ENCODE peak calls at places on chromosomes 1 and 21, in six cellular contexts. One of them, this sample, is unnamed.
A peak's percentile ranks its signal among the peaks of the same experiment; 100 is the strongest.

GRCh38 chr1:234980224-234980656 is 148.4 kb downstream of the TOMM20 start:
- ATAC-seq in upper lobe of left lung: no peak
- ATAC-seq in HCT116: peak; percentile 64
- ATAC-seq in K562: no peak
- ATAC-seq in Panc1: peak; percentile 21
- ATAC-seq in GM23338: no peak
- ATAC-seq in this sample: no peak

GRCh38 chr1:61869691-61870109 is 127.4 kb downstream of the PATJ start:
- ATAC-seq in upper lobe of left lung: no peak
- ATAC-seq in HCT116: no peak
- ATAC-seq in K562: no peak
- ATAC-seq in Panc1: no peak
- ATAC-seq in GM23338: no peak
- ATAC-seq in this sample: no peak

GRCh38 chr1:92797297-92797696 is 12.4 kb upstream of the EVI5 start:
- ATAC-seq in upper lobe of left lung: no peak
- ATAC-seq in HCT116: no peak
- ATAC-seq in K562: no peak
- ATAC-seq in Panc1: no peak
- ATAC-seq in GM23338: no peak
- ATAC-seq in this sample: no peak

GRCh38 chr1:200174525-200174924 is 147.0 kb downstream of the NR5A2 start:
- ATAC-seq in upper lobe of left lung: no peak
- ATAC-seq in HCT116: no peak
- ATAC-seq in K562: peak; percentile 47
- ATAC-seq in Panc1: no peak
- ATAC-seq in GM23338: peak; percentile 48
- ATAC-seq in this sample: no peak

GRCh38 chr1:185062710-185063370 is 17.5 kb downstream of the RNF2 start:
- ATAC-seq in upper lobe of left lung: no peak
- ATAC-seq in HCT116: no peak
- ATAC-seq in K562: no peak
- ATAC-seq in Panc1: no peak
- ATAC-seq in GM23338: no peak
- ATAC-seq in this sample: no peak

GRCh38 chr1:51341876-51342496 is 11.6 kb upstream of the TTC39A start:
- ATAC-seq in upper lobe of left lung: no peak
- ATAC-seq in HCT116: peak; percentile 26
- ATAC-seq in K562: peak; percentile 82
- ATAC-seq in Panc1: no peak
- ATAC-seq in GM23338: no peak
- ATAC-seq in this sample: no peak

GRCh38 chr1:243495442-243496172 is 239.8 kb downstream of the SDCCAG8 start:
- ATAC-seq in upper lobe of left lung: peak; percentile 72
- ATAC-seq in HCT116: no peak
- ATAC-seq in K562: no peak
- ATAC-seq in Panc1: no peak
- ATAC-seq in GM23338: no peak
- ATAC-seq in this sample: peak; percentile 70

GRCh38 chr1:3502834-3503524 is 48.5 kb downstream of the ARHGEF16 start:
- ATAC-seq in upper lobe of left lung: no peak
- ATAC-seq in HCT116: no peak
- ATAC-seq in K562: no peak
- ATAC-seq in Panc1: no peak
- ATAC-seq in GM23338: no peak
- ATAC-seq in this sample: no peak

GRCh38 chr1:89681045-89681729 is 48.3 kb downstream of the LRRC8C start:
- ATAC-seq in upper lobe of left lung: no peak
- ATAC-seq in HCT116: no peak
- ATAC-seq in K562: no peak
- ATAC-seq in Panc1: no peak
- ATAC-seq in GM23338: no peak
- ATAC-seq in this sample: no peak

GRCh38 chr1:24830680-24831272 is 85.5 kb downstream of the CLIC4 start:
- ATAC-seq in upper lobe of left lung: peak; percentile 80
- ATAC-seq in HCT116: peak; percentile 84
- ATAC-seq in K562: peak; percentile 86
- ATAC-seq in Panc1: peak; percentile 90
- ATAC-seq in GM23338: peak; percentile 78
- ATAC-seq in this sample: no peak

GRCh38 chr1:151834239-151834638 is 2.6 kb upstream of the RORC start:
- ATAC-seq in upper lobe of left lung: no peak
- ATAC-seq in HCT116: no peak
- ATAC-seq in K562: no peak
- ATAC-seq in Panc1: no peak
- ATAC-seq in GM23338: no peak
- ATAC-seq in this sample: no peak

GRCh38 chr1:90836345-90836679 is 119.2 kb upstream of the BARHL2 start:
- ATAC-seq in upper lobe of left lung: no peak
- ATAC-seq in HCT116: no peak
- ATAC-seq in K562: no peak
- ATAC-seq in Panc1: no peak
- ATAC-seq in GM23338: peak; percentile 3
- ATAC-seq in this sample: no peak

GRCh38 chr1:56183151-56183550 is 396.2 kb downstream of the PLPP3 start:
- ATAC-seq in upper lobe of left lung: no peak
- ATAC-seq in HCT116: no peak
- ATAC-seq in K562: no peak
- ATAC-seq in Panc1: no peak
- ATAC-seq in GM23338: no peak
- ATAC-seq in this sample: no peak

GRCh38 chr1:203037509-203038190 is 11.4 kb downstream of the PPFIA4 start:
- ATAC-seq in upper lobe of left lung: no peak
- ATAC-seq in HCT116: no peak
- ATAC-seq in K562: no peak
- ATAC-seq in Panc1: no peak
- ATAC-seq in GM23338: no peak
- ATAC-seq in this sample: no peak

GRCh38 chr1:110677016-110677415 is 2.3 kb upstream of the KCNA3 start:
- ATAC-seq in upper lobe of left lung: no peak
- ATAC-seq in HCT116: no peak
- ATAC-seq in K562: no peak
- ATAC-seq in Panc1: no peak
- ATAC-seq in GM23338: no peak
- ATAC-seq in this sample: no peak

GRCh38 chr1:51878307-51878615 is 266 bp downstream of the NRDC start:
- ATAC-seq in upper lobe of left lung: no peak
- ATAC-seq in HCT116: peak; percentile 24
- ATAC-seq in K562: peak; percentile 53
- ATAC-seq in Panc1: peak; percentile 49
- ATAC-seq in GM23338: peak; percentile 50
- ATAC-seq in this sample: no peak

GRCh38 chr1:27527223-27527856 is 37.4 kb upstream of the WASF2 start:
- ATAC-seq in upper lobe of left lung: no peak
- ATAC-seq in HCT116: no peak
- ATAC-seq in K562: peak; percentile 31
- ATAC-seq in Panc1: no peak
- ATAC-seq in GM23338: peak; percentile 29
- ATAC-seq in this sample: peak; percentile 7

GRCh38 chr1:117661027-117661426 is 55.2 kb downstream of the TENT5C start:
- ATAC-seq in upper lobe of left lung: no peak
- ATAC-seq in HCT116: no peak
- ATAC-seq in K562: no peak
- ATAC-seq in Panc1: no peak
- ATAC-seq in GM23338: no peak
- ATAC-seq in this sample: no peak

GRCh38 chr1:102296116-102296515 is 299.4 kb upstream of the OLFM3 start:
- ATAC-seq in upper lobe of left lung: no peak
- ATAC-seq in HCT116: no peak
- ATAC-seq in K562: no peak
- ATAC-seq in Panc1: no peak
- ATAC-seq in GM23338: no peak
- ATAC-seq in this sample: no peak

GRCh38 chr1:190391582-190391981 is 86.1 kb downstream of the BRINP3 start:
- ATAC-seq in upper lobe of left lung: no peak
- ATAC-seq in HCT116: no peak
- ATAC-seq in K562: no peak
- ATAC-seq in Panc1: no peak
- ATAC-seq in GM23338: no peak
- ATAC-seq in this sample: no peak
- TF ChIP-seq POLR2AphosphoS5 in upper lobe of left lung: no peak
- TF ChIP-seq POLR2AphosphoS5 in HCT116: no peak
- TF ChIP-seq POLR2AphosphoS5 in K562: no peak
- TF ChIP-seq POLR2AphosphoS5 in Panc1: no peak
- TF ChIP-seq POLR2AphosphoS5 in GM23338: no peak
- TF ChIP-seq POLR2AphosphoS5 in this sample: no peak

DNA sequence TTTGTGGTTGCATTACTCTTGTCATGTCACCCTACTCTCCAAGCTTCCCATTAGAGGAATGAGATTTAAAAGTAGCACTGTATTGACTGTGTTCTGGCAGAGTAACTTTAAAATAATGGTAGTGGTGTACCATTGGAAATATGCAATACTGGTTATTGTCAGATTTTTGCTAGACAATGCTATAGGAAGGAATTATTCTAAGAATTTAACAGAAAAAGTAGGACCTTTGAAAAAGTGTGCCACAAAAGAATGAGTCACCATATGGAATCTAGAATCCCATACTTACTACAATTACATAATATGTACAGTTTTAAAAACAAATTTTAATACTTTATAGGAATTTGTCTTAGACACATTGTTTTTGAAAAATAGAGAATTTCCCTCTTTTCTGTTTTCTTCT is 13.8 kb downstream of the MIER1 start:
- ATAC-seq in upper lobe of left lung: no peak
- ATAC-seq in HCT116: peak; percentile 17
- ATAC-seq in K562: peak; percentile 6
- ATAC-seq in Panc1: no peak
- ATAC-seq in GM23338: no peak
- ATAC-seq in this sample: no peak
- H3K4me1 ChIP-seq in upper lobe of left lung: peaks cover 21% of the 10 kb centered on the region
- H3K4me1 ChIP-seq in HCT116: peaks cover 7% of the 10 kb centered on the region
- H3K4me1 ChIP-seq in K562: peaks cover 19% of the 10 kb centered on the region
- H3K4me1 ChIP-seq in Panc1: peaks cover 32% of the 10 kb centered on the region
- H3K4me1 ChIP-seq in GM23338: peaks cover 24% of the 10 kb centered on the region
- H3K4me1 ChIP-seq in this sample: peaks cover 82% of the 10 kb centered on the region

DNA sequence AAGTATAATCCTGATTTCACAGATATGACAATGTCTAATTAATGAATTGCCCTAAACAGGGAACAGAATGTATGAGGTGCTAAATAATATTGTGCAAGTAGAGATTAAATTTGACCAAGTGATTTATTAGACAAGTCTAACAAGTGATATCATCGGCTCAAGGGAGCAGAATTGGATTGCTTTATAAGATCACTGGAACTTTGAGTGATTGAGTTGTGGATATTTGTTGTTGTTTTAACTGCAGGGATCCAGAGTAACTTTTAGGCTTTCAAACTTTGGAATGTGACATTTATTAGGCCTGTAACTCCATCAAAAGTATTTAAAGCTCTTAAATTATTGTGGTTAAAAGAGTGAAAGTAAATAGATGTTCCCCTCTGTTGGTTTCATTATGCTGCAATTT is 206.5 kb downstream of the HLX start:
- ATAC-seq in upper lobe of left lung: peak; percentile 63
- ATAC-seq in HCT116: no peak
- ATAC-seq in K562: no peak
- ATAC-seq in Panc1: no peak
- ATAC-seq in GM23338: no peak
- ATAC-seq in this sample: peak; percentile 64
- TF ChIP-seq POLR2AphosphoS5 in upper lobe of left lung: no peak
- TF ChIP-seq POLR2AphosphoS5 in HCT116: no peak
- TF ChIP-seq POLR2AphosphoS5 in K562: no peak
- TF ChIP-seq POLR2AphosphoS5 in Panc1: no peak
- TF ChIP-seq POLR2AphosphoS5 in GM23338: no peak
- TF ChIP-seq POLR2AphosphoS5 in this sample: peak; percentile 13

GRCh38 chr21:16954787-16955186 is 558.1 kb upstream of the CXADR start:
- ATAC-seq in upper lobe of left lung: no peak
- ATAC-seq in HCT116: no peak
- ATAC-seq in K562: no peak
- ATAC-seq in Panc1: no peak
- ATAC-seq in GM23338: no peak
- ATAC-seq in this sample: no peak
- H3K4me1 ChIP-seq in upper lobe of left lung: no peaks in the 10 kb centered on the region
- H3K4me1 ChIP-seq in HCT116: no peaks in the 10 kb centered on the region
- H3K4me1 ChIP-seq in K562: no peaks in the 10 kb centered on the region
- H3K4me1 ChIP-seq in Panc1: no peaks in the 10 kb centered on the region
- H3K4me1 ChIP-seq in GM23338: no peaks in the 10 kb centered on the region
- H3K4me1 ChIP-seq in this sample: no peaks in the 10 kb centered on the region

DNA sequence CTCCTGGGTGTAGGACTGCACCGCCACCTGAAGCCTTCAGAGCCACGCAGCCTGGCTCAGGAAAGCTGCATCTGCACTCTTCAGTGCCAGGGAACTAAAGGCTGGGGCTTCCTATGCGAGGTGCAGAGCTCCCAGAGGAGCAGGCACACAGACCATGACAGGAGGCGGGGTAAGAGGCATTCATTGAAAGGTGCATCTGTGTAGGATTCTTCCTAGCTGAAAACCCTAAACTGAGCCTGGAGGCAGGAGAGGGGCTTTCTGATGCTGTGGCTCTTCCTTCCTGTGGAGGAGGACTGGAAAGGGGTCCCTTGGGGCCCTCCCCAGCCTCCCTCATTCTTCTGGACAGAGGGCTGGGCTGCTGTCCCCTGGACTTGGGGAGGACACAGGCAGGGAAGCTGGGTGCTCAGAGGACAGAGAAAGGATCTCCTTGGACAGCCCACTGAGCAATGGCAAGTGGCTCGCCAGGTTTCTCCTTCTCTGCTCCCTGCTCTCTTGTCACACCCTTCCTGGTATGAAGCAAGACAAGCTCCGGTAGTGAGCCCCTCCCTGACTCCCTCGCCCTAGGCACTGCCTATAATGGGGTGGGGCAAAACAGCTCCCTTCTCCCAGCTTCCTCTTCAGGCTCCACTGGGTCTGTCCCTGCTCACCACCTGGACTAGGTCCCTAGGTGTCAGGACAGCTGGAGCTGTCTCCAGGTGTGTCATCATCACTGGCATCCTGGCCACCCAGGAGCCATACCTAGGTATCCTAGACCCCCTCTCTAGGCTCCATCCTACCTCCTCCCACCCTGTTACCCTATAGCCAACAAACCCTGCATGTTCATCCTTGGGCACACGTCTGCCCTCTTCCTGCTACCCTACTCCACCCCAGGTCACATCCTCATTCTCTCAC is 20.0 kb downstream of the S100A6 start:
- ATAC-seq in upper lobe of left lung: peak; percentile 59
- ATAC-seq in HCT116: peak; percentile 85
- ATAC-seq in K562: peak; percentile 93
- ATAC-seq in Panc1: peak; percentile 41
- ATAC-seq in GM23338: peak; percentile 15
- ATAC-seq in this sample: peak; percentile 58
- TF ChIP-seq POLR2AphosphoS5 in upper lobe of left lung: no peak
- TF ChIP-seq POLR2AphosphoS5 in HCT116: peak; percentile 91
- TF ChIP-seq POLR2AphosphoS5 in K562: no peak
- TF ChIP-seq POLR2AphosphoS5 in Panc1: no peak
- TF ChIP-seq POLR2AphosphoS5 in GM23338: no peak
- TF ChIP-seq POLR2AphosphoS5 in this sample: no peak

This sample was measured in gastroesophageal sphincter.